ENCODE peak calls at places on chromosomes 2 and 18, in five cellular contexts. Q is fibroblast of lung, M is adipocyte, Z is MM.1S, D is mammary epithelial cell. A is an unnamed sample.

GRCh38 chr18:59143441-59143840 is 3.8 kb downstream of the SEC11C start:
- DNase-seq in Q (peak; percentile 10), M (peak; percentile 32), Z (peak; percentile 63), D (no peak), A (no peak)

GRCh38 chr2:111119004-111119846 is 1.5 kb upstream of the BCL2L11 start:
- DNase-seq in Z (no peak), D (no peak), M (no peak), Q (no peak), A (no peak)

GRCh38 chr2:70826696-70827330 is 6.4 kb upstream of the CLEC4F start:
- DNase-seq in Q (no peak), M (no peak), D (no peak), Z (no peak), A (no peak)

GRCh38 chr2:134862069-134862468 is 23.7 kb downstream of the ACMSD start:
- DNase-seq in Q (no peak), D (peak; percentile 39), Z (no peak), M (no peak), A (no peak)

GRCh38 chr2:239073270-239073669 is 225.4 kb downstream of the TWIST2 start:
- DNase-seq in D (no peak), M (no peak), Z (no peak), Q (no peak), A (no peak)

GRCh38 chr2:28895189-28895893 is 874 bp downstream of the WDR43 start:
- DNase-seq in D (peak; percentile 84), M (peak; percentile 61), Q (peak; percentile 57), Z (peak; percentile 38), A (peak; percentile 69)

GRCh38 chr2:18630101-18630500 is 40.7 kb upstream of the NT5C1B start:
- DNase-seq in Z (no peak), Q (peak; percentile 78), D (peak; percentile 35), M (peak; percentile 50), A (peak; percentile 62)

GRCh38 chr2:156099382-156099781 is 233.1 kb downstream of the NR4A2 start:
- DNase-seq in Q (no peak), M (no peak), D (no peak), Z (no peak), A (no peak)

GRCh38 chr2:58851598-58851997 is 610.5 kb upstream of the FANCL start:
- DNase-seq in M (peak; percentile 6), D (no peak), Q (no peak), Z (no peak), A (no peak)

GRCh38 chr2:207884127-207884526 is 114.4 kb upstream of the FZD5 start:
- DNase-seq in M (no peak), Q (no peak), Z (no peak), D (no peak), A (no peak)
- H3K9ac ChIP-seq in M (no peak overlapping the region), Q (no peak overlapping the region), Z (no peak overlapping the region), D (no peak overlapping the region), A (no peak overlapping the region)

DNA sequence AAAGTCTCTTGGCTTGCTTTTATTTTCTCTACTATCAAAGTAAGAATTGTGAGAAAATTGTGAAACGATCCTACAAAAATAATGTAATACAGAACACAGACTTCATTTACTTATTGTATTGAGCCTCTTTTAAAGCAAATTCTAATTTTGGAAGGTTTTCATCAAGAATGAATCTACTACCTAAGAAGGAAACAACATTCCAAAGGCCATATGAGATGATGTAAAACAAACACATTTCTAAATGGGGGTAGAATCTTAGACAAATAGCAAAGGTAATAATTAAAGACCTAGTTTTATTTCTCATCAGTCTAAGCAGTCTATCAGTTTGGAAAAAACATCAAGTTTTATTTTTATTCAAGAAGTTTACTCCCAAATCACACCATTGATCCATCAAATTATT is 20.6 kb downstream of the FN1 start:
- DNase-seq in M (no peak), Z (no peak), Q (no peak), D (no peak), A (no peak)
- H3K9ac ChIP-seq in M (peak overlapping the region; percentile 61), Z (no peak overlapping the region), Q (no peak overlapping the region), D (no peak overlapping the region), A (no peak overlapping the region)

DNA sequence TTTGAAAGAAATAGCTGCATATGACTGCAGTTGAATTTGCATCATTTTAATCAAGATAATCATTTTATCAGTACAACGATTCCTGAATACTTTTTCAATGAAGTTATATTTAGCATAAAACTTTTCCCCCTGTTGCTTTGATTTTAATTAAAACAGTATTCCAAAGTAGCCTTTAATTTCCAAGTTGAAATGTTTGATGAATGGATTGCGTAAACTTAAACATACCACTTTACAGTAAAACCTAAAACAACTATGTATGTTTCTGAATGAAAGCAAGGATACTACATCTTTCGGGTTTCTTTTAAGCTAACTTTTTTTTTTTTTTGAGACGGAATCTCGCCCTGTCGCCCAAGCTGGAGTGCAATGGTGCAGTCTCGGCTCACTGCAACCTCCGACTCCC is 1.4 kb downstream of the SPAST start:
- DNase-seq in D (no peak), Q (no peak), M (peak; percentile 28), Z (no peak), A (no peak)
- H3K9ac ChIP-seq in D (no peak overlapping the region), Q (no peak overlapping the region), M (peak overlapping the region; percentile 91), Z (peak overlapping the region; percentile 75), A (peak overlapping the region; percentile 69)

DNA sequence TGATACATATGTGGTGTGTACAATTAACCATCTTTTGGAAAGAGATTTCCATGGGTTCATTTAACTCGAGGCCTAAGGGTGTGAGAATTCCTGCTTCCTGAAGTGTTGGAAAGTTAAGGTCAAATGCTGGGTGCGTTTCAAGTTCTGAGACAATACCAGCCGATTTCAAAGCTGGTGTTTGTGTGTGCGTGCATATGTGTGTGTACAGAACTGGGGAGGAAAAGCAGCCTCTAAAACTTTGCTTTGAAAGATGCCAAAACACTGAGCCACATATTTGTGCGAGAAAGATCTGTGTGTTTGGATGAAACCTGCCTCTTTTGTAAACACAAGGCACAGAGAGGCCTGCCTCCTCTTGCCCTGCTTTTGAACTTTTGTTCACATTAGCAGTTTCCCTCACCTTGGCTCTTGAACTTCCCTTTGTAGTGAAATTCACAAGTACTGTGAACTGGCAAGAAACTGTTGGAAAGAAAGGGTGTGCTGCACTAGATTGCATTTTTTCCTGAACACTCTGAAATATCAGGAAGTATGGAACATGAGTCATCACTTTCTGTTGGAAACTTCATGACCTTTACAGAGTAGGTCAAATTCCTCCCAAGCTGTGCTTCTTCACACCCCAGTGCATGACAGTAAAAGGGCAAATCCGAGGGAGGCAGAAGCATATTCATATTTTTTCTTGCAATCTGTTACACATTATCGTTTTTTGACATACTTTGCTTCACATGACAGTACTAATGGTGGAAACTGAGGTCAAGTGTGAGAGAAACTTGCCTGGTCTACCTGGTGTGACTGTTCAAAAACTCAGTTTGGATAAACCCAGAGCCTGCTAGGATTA is 20.0 kb upstream of the CAVIN2 start:
- DNase-seq in Z (no peak), D (peak; percentile 62), Q (peak; percentile 96), M (peak; percentile 86), A (peak; percentile 91)
- H3K9ac ChIP-seq in Z (no peak overlapping the region), D (peak overlapping the region; percentile 6), Q (peak overlapping the region; percentile 24), M (peak overlapping the region; percentile 69), A (peak overlapping the region; percentile 50)

GRCh38 chr18:23306842-23307241 is 146.2 kb upstream of the RIOK3 start:
- DNase-seq in Z (no peak), M (no peak), D (no peak), Q (no peak), A (no peak)

GRCh38 chr18:23302514-23302851 is 150.6 kb upstream of the RIOK3 start:
- DNase-seq in Q (no peak), Z (no peak), D (no peak), M (no peak), A (no peak)

GRCh38 chr18:23301971-23302370 is 151.1 kb upstream of the RIOK3 start:
- DNase-seq in M (no peak), D (no peak), Z (no peak), Q (no peak), A (no peak)

GRCh38 chr18:23300211-23300887 is 152.7 kb upstream of the RIOK3 start:
- DNase-seq in M (peak; percentile 60), Z (no peak), Q (no peak), D (no peak), A (no peak)

GRCh38 chr18:23302852-23303527 is 150.1 kb upstream of the RIOK3 start:
- DNase-seq in Z (no peak), Q (peak; percentile 98), D (peak; percentile 90), M (peak; percentile 85), A (no peak)
- H3K9ac ChIP-seq in Z (no peak overlapping the region), Q (no peak overlapping the region), D (no peak overlapping the region), M (peak overlapping the region; percentile 74), A (no peak overlapping the region)

GRCh38 chr2:96668771-96669170 is 26.2 kb downstream of the FER1L5 start:
- DNase-seq in Z (no peak), M (no peak), D (no peak), Q (no peak), A (no peak)
- H3K9ac ChIP-seq in Z (no peak overlapping the region), M (no peak overlapping the region), D (no peak overlapping the region), Q (no peak overlapping the region), A (no peak overlapping the region)

A was measured in PC-3.